ENCODE peak calls at places on chromosomes 1 and 21, in four cellular contexts. L is IMR-90, F is A549, Q is GM12878. B is an unnamed sample.

GRCh38 chr1:6530504-6531160 is 23.7 kb downstream of the NOL9 start:
- DNase-seq in L (no peak), F (no peak), Q (no peak), B (no peak)

GRCh38 chr1:31101147-31101502 is 35.6 kb upstream of the PUM1 start:
- DNase-seq in L (peak), F (no peak), Q (no peak), B (peak)

GRCh38 chr1:46034601-46035516 is 97.6 kb downstream of the PIK3R3 start:
- DNase-seq in L (no peak), F (no peak), Q (no peak), B (no peak)

GRCh38 chr1:20174937-20175666 is 10.8 kb upstream of the UBXN10 start:
- DNase-seq in L (no peak), F (no peak), Q (no peak), B (no peak)

GRCh38 chr1:3746784-3747521 is 5.3 kb upstream of the CCDC27 start:
- DNase-seq in L (peak), F (peak), Q (peak), B (peak)

GRCh38 chr1:26701266-26701994 is 5.6 kb downstream of the ARID1A start:
- DNase-seq in L (peak), F (no peak), Q (no peak), B (no peak)

GRCh38 chr1:218284377-218284916 is 646 bp upstream of the RRP15 start:
- DNase-seq in L (no peak), F (no peak), Q (no peak), B (peak)

GRCh38 chr1:35885961-35886558 is 3.1 kb downstream of the AGO1 start:
- DNase-seq in L (no peak), F (no peak), Q (no peak), B (peak)

GRCh38 chr1:206803221-206803730 is 31.0 kb upstream of the IL10 start:
- DNase-seq in L (no peak), F (no peak), Q (peak), B (no peak)

GRCh38 chr1:221816899-221817298 is 75.0 kb upstream of the DUSP10 start:
- DNase-seq in L (peak), F (peak), Q (no peak), B (no peak)

GRCh38 chr1:6162773-6163172 is 17.3 kb downstream of the CHD5 start:
- DNase-seq in L (no peak), F (no peak), Q (no peak), B (no peak)

GRCh38 chr1:201710632-201711031 is 118.3 kb upstream of the IPO9 start:
- DNase-seq in L (no peak), F (no peak), Q (no peak), B (no peak)

GRCh38 chr1:156337888-156338179 is 258 bp downstream of the CCT3 start:
- DNase-seq in L (no peak), F (no peak), Q (no peak), B (no peak)

GRCh38 chr21:29586696-29587095 is 288.0 kb downstream of the BACH1 start:
- DNase-seq in L (peak), F (no peak), Q (no peak), B (no peak)

GRCh38 chr1:202107801-202108731 is 14.7 kb upstream of the GPR37L1 start:
- DNase-seq in L (no peak), F (peak), Q (no peak), B (peak)

GRCh38 chr1:232978827-232979226 is 28.4 kb downstream of the NTPCR start:
- DNase-seq in L (no peak), F (no peak), Q (no peak), B (no peak)

GRCh38 chr1:71031426-71031825 is 16.2 kb downstream of the PTGER3 start:
- DNase-seq in L (peak), F (no peak), Q (no peak), B (no peak)

GRCh38 chr21:43270800-43271261 is 102.0 kb downstream of the CRYAA start:
- DNase-seq in L (no peak), F (no peak), Q (no peak), B (no peak)

GRCh38 chr1:4654764-4655673 is 610 bp downstream of the AJAP1 start:
- DNase-seq in L (no peak), F (no peak), Q (no peak), B (no peak)

GRCh38 chr1:2413495-2414296 is 1.3 kb upstream of the PEX10 start:
- DNase-seq in L (no peak), F (peak), Q (no peak), B (peak)

GRCh38 chr1:213399695-213400094 is 348.7 kb downstream of the RPS6KC1 start:
- DNase-seq in L (no peak), F (no peak), Q (no peak), B (no peak)

GRCh38 chr1:94819945-94820746 is at the start of gene SLC44A3:
- DNase-seq in L (peak), F (peak), Q (no peak), B (no peak)

GRCh38 chr1:203271018-203271743 is 34.1 kb upstream of the BTG2 start:
- DNase-seq in L (peak), F (peak), Q (no peak), B (peak)

GRCh38 chr1:93358293-93358692 is 12.6 kb downstream of the DR1 start:
- DNase-seq in L (no peak), F (no peak), Q (no peak), B (no peak)

GRCh38 chr1:68600049-68600661 is 103.3 kb upstream of the DEPDC1 start:
- DNase-seq in L (peak), F (peak), Q (no peak), B (peak)

GRCh38 chr1:150567717-150568561 is 11.5 kb downstream of the MCL1 start:
- DNase-seq in L (peak), F (peak), Q (no peak), B (peak)

GRCh38 chr1:54096491-54097235 is 43.3 kb downstream of the TCEANC2 start:
- DNase-seq in L (no peak), F (no peak), Q (no peak), B (no peak)

GRCh38 chr1:13813398-13814012 is 113.5 kb downstream of the PRDM2 start:
- DNase-seq in L (no peak), F (no peak), Q (no peak), B (peak)

GRCh38 chr1:41483960-41484844 is at the start of gene EDN2:
- DNase-seq in L (no peak), F (peak), Q (no peak), B (no peak)

GRCh38 chr1:230141797-230142607 is 75.0 kb downstream of the GALNT2 start:
- DNase-seq in L (no peak), F (no peak), Q (no peak), B (no peak)

GRCh38 chr1:2556277-2557145 is at the start of gene TNFRSF14:
- DNase-seq in L (peak), F (no peak), Q (no peak), B (peak)

GRCh38 chr21:42678118-42678430 is 24.7 kb downstream of the PDE9A start:
- DNase-seq in L (no peak), F (no peak), Q (no peak), B (no peak)

DNA sequence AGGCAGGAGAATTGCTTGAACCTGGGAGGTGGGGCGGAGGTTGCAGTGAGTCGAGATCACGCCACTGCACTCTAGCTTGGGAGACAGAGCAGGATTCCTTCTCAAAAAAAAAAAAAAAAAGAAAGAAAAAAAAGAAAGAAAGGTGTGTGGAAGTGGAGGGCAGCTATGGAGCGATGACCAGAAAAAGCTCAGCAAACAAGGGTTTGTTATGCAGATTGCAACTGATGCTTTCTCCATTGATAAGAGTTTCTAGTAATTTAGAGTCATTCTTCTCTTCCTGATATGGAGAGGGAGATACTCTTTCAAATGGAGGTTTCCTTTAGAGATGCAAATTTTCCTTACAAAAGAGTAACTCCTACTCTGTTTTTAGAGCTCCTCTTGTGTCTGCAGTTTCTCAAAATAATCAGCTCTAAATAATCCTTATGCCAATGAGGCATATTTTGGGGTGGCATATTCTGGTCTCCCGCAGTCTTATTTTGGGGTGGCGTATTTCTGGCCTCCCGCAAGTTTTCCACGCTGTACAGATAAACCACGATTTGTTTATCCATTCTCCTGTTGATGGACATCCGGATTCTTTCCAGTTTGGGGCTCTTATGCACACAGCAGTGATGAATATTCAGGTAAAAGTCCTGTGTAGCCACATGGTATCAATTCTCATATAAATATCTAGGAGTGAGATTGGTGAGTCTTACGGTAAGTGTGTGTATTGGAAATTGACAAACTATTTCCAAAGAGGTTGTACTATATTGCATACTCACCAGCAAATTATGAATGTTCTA is 30.7 kb upstream of the RCC2 start:
- DNase-seq in L (no peak), F (no peak), Q (no peak), B (no peak)
- TF ChIP-seq ELK1 in L (no peak), F (no peak), Q (no peak), B (no peak)

GRCh38 chr1:239899747-239900146 is 191.9 kb upstream of the FMN2 start:
- DNase-seq in L (no peak), F (no peak), Q (no peak), B (no peak)

GRCh38 chr1:239896980-239897379 is 194.7 kb upstream of the FMN2 start:
- DNase-seq in L (no peak), F (no peak), Q (no peak), B (no peak)

GRCh38 chr1:239898067-239898730 is 193.5 kb upstream of the FMN2 start:
- DNase-seq in L (peak), F (peak), Q (peak), B (peak)

GRCh38 chr1:239893127-239893731 is 198.5 kb upstream of the FMN2 start:
- DNase-seq in L (no peak), F (peak), Q (no peak), B (no peak)

DNA sequence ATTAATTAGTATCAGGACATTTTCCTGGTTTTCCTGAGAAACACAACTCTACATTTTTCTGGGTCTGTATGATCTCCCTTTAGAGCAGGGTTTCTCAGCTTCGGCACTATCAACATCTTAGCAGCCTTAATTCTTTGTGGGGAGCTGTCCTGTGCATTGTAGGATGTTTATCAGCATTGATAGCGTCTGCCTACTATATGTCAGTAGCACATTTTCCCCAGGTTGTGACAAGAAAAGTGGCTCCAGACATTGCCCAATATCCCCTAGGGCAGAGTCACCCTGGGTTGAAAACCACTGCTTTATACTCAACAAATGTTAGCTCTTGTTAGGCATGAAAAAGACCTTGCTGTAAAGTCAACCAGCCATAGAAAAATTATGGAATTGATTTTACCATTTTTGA is 195.1 kb upstream of the FMN2 start:
- DNase-seq in L (no peak), F (no peak), Q (no peak), B (no peak)
- TF ChIP-seq ELK1 in L (no peak), F (no peak), Q (no peak), B (no peak)

GRCh38 chr1:55747285-55747890 is 532.2 kb upstream of the USP24 start:
- DNase-seq in L (peak), F (no peak), Q (no peak), B (no peak)

GRCh38 chr1:55746710-55747109 is 531.5 kb upstream of the USP24 start:
- DNase-seq in L (no peak), F (no peak), Q (no peak), B (no peak)

GRCh38 chr1:55741516-55741915 is 526.4 kb upstream of the USP24 start:
- DNase-seq in L (peak), F (no peak), Q (no peak), B (no peak)
- TF ChIP-seq ELK1 in L (no peak), F (no peak), Q (no peak), B (no peak)

DNA sequence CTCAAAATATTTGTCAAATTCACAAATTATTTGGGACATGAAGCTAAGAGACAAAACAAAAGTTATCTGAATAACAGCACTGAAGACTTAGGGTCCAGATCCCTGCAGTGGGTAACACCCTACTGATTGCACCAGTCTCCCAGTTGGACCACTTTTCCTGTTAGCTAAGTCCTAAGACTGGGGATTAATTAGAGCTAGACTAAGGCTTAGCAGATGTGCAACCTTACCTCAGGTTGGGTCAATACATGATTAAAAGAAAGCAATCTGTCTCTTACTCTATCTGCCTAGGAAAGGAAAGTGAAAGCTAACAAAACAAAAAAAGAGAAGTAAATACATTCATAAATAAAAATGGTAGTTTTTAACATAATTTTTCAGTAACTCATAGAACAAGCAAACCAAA is 737.2 kb upstream of the CHRM3 start:
- DNase-seq in L (no peak), F (no peak), Q (no peak), B (no peak)
- TF ChIP-seq ELK1 in L (no peak), F (no peak), Q (no peak), B (no peak)

DNA sequence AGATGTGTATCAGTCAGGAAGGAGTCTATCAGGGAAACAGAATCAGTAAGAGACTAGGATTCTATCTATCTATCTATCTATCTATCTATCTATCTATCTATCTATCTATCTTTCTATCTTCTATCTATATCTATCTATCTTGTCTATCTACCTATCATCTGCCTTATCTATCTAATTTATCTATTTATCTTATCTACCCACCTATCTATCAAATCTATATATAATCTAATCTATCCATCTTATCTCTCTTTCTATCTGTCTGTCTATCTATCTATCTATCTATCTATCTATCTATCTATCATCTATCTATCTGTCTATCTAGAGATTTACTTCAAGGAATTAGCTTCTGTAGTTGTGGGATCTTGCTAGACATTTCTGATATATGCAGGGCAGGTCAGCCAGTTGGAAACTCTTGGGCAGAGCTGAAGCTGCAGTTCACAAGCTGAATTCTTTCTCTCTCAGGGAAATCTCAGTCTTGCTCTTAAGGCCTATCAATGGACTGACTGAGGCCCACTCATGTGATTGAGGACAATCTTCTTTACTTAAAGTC is 140.2 kb upstream of the JUN start:
- DNase-seq in L (no peak), F (no peak), Q (no peak), B (no peak)
- TF ChIP-seq ELK1 in L (no peak), F (no peak), Q (no peak), B (no peak)